ENCODE peak calls at places on chromosomes 7 and 10, in six cellular contexts. D, H, Y, W, G and N are unnamed samples.

GRCh38 chr7:106177738-106178592 is 65.9 kb upstream of the SYPL1 start:
- DNase-seq in D (no peak), H (no peak), Y (no peak), W (no peak), G (no peak), N (no peak)

GRCh38 chr7:131031100-131031868 is 296.4 kb upstream of the MKLN1 start:
- DNase-seq in D (no peak), H (no peak), Y (no peak), W (no peak), G (no peak), N (no peak)

GRCh38 chr7:38291117-38291647 is 17.7 kb upstream of the TARP start:
- DNase-seq in D (no peak), H (no peak), Y (no peak), W (no peak), G (no peak), N (no peak)

GRCh38 chr7:130222-130572 is 62.2 kb upstream of the FAM20C start:
- DNase-seq in D (no peak), H (no peak), Y (no peak), W (peak; percentile 25), G (no peak), N (no peak)

GRCh38 chr10:119871881-119872609 is 598 bp downstream of the MCMBP start:
- DNase-seq in D (no peak), H (peak; percentile 52), Y (peak; percentile 19), W (peak; percentile 49), G (peak; percentile 73), N (peak; percentile 42)

GRCh38 chr7:29484280-29484679 is 79.4 kb upstream of the PRR15 start:
- DNase-seq in D (no peak), H (no peak), Y (no peak), W (no peak), G (no peak), N (no peak)

GRCh38 chr10:130932326-130933007 is 379.1 kb downstream of the TCERG1L start:
- DNase-seq in D (no peak), H (no peak), Y (no peak), W (no peak), G (no peak), N (no peak)

GRCh38 chr10:58573144-58573543 is 60.5 kb downstream of the BICC1 start:
- DNase-seq in D (no peak), H (no peak), Y (no peak), W (no peak), G (no peak), N (no peak)

GRCh38 chr7:154482863-154483262 is 430.7 kb downstream of the DPP6 start:
- DNase-seq in D (no peak), H (no peak), Y (no peak), W (no peak), G (no peak), N (no peak)

GRCh38 chr7:154480817-154481216 is 428.6 kb downstream of the DPP6 start:
- DNase-seq in D (no peak), H (no peak), Y (no peak), W (no peak), G (no peak), N (no peak)

GRCh38 chr7:154484943-154485342 is 432.7 kb downstream of the DPP6 start:
- DNase-seq in D (no peak), H (no peak), Y (no peak), W (no peak), G (no peak), N (no peak)

GRCh38 chr7:154489897-154490296 is 437.7 kb downstream of the DPP6 start:
- DNase-seq in D (no peak), H (no peak), Y (no peak), W (no peak), G (no peak), N (no peak)

GRCh38 chr7:154484406-154484805 is 432.2 kb downstream of the DPP6 start:
- DNase-seq in D (no peak), H (no peak), Y (no peak), W (no peak), G (no peak), N (no peak)
- TF ChIP-seq CTCF in D (no peak), H (no peak), Y (no peak), W (no peak), G (no peak), N (no peak)

GRCh38 chr7:151735186-151735853 is 141.6 kb downstream of the PRKAG2 start:
- DNase-seq in D (no peak), H (no peak), Y (no peak), W (no peak), G (no peak), N (no peak)

GRCh38 chr7:151735854-151736402 is 141.0 kb downstream of the PRKAG2 start:
- DNase-seq in D (no peak), H (no peak), Y (no peak), W (no peak), G (no peak), N (no peak)

GRCh38 chr7:151732834-151733585 is 143.9 kb downstream of the PRKAG2 start:
- DNase-seq in D (no peak), H (no peak), Y (no peak), W (no peak), G (no peak), N (no peak)

GRCh38 chr7:151738925-151739324 is 138.0 kb downstream of the PRKAG2 start:
- DNase-seq in D (no peak), H (no peak), Y (no peak), W (no peak), G (no peak), N (no peak)

GRCh38 chr7:151736403-151736909 is 140.5 kb downstream of the PRKAG2 start:
- DNase-seq in D (peak; percentile 85), H (no peak), Y (peak; percentile 84), W (peak; percentile 95), G (peak; percentile 95), N (no peak)
- TF ChIP-seq CTCF in D (peak; percentile 27), H (no peak), Y (no peak), W (peak; percentile 19), G (peak; percentile 55), N (no peak)

DNA sequence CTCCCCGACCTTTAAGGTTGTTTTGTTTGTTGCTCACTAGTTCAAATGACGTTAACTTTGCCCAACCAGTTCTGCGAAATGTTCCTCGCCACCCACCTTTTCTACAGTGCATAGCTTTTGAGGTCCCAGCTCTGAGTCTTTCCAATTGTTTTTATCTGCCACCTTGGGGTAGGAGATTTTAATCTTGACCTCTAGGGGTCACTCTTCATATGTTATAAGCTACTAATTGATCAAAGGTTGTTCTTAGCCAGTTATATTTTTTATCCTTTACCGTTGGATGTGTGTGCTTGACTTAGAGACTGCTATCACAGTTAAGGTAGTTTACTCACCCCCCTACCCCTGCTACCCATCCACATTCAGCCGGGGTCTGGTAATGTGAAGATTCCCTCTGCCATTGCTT is 372.4 kb downstream of the SUGCT start:
- DNase-seq in D (no peak), H (no peak), Y (peak; percentile 6), W (peak; percentile 40), G (peak; percentile 13), N (no peak)
- TF ChIP-seq CTCF in D (no peak), H (no peak), Y (peak; percentile 12), W (no peak), G (no peak), N (no peak)

DNA sequence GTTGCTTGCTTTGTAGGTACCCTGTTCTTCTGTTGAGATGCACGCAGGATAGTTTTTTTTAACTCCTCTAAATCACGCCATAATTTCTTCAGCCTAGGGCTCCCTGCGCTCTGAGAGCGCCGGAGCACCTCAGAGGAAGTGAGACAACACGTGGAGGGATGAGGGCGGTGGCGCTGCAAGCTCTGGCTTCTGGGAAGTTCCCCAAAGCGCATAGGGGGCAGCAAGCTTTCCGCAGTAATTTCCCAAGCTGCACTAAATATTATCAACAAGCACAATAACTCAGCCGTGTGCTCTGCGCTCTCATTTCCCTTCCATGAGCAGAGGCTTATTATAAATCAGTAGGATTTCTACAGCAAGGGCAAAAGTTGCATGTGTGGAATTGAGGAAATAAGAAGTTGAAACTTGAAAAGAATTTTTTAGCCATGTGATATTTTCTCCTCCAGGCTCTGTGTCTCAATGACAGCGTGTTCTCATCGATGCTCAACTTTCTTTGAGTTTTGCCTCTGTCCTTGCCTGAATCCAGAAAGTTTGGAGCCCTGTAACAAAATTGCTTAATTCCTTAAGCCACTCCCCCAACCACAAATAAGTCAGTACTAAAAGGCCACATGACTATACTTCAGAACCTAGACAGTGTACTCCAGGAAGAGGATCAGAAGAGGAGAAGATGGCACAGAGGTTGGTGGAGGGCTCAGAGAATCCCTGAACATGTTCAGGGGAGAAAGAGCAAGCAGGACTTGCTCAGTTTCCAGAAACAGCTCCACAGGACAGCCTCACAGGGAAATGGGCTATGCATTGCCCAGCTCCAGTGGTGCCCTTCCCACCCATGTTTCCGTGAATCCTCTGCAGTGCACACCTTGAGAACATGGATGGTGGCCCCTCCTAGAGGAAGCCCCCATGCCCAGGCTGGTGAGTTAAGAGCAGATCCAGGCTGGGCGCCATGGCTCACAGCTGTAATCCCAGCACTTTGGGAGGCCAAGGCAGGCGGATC is 221.5 kb upstream of the GHITM start:
- DNase-seq in D (no peak), H (no peak), Y (peak; percentile 26), W (no peak), G (no peak), N (no peak)
- TF ChIP-seq CTCF in D (no peak), H (no peak), Y (no peak), W (no peak), G (no peak), N (no peak)

GRCh38 chr7:146090023-146090645 is 26.5 kb upstream of the CNTNAP2 start:
- DNase-seq in D (no peak), H (no peak), Y (peak; percentile 48), W (peak; percentile 54), G (peak; percentile 35), N (no peak)
- TF ChIP-seq CTCF in D (peak; percentile 43), H (no peak), Y (peak; percentile 69), W (peak; percentile 63), G (peak; percentile 69), N (no peak)

GRCh38 chr7:83005410-83005809 is 157.3 kb downstream of the PCLO start:
- DNase-seq in D (no peak), H (no peak), Y (peak; percentile 43), W (peak; percentile 3), G (peak; percentile 41), N (no peak)
- TF ChIP-seq CTCF in D (no peak), H (no peak), Y (peak; percentile 26), W (peak; percentile 10), G (peak; percentile 36), N (no peak)

GRCh38 chr10:14382531-14382930 is 51.8 kb upstream of the FRMD4A start:
- DNase-seq in D (no peak), H (no peak), Y (no peak), W (no peak), G (no peak), N (no peak)

GRCh38 chr10:14383266-14383665 is 52.5 kb upstream of the FRMD4A start:
- DNase-seq in D (no peak), H (no peak), Y (no peak), W (peak; percentile 50), G (peak; percentile 23), N (no peak)

GRCh38 chr10:14380746-14381145 is 50.0 kb upstream of the FRMD4A start:
- DNase-seq in D (no peak), H (no peak), Y (no peak), W (no peak), G (no peak), N (no peak)

GRCh38 chr10:14381475-14381874 is 50.8 kb upstream of the FRMD4A start:
- DNase-seq in D (no peak), H (no peak), Y (no peak), W (no peak), G (no peak), N (no peak)

DNA sequence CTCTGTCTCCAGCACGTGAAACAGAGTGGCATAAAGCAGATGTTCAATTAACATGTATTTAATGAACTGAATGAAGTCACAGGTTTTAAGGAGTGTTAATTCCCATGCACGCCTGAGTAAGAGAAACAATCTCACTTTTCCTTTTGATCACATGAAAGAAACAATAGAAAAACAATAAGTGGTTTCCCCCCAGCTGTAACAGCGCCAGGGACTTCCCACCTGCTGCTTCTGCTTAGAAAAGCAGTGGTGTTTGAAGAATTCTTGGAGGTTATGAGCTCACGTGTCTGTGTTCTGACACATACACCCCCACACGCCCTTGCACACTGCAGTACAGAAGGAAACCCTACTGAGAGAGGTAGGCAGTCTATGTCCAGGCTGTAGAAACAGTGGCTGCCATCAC is 51.3 kb upstream of the FRMD4A start:
- DNase-seq in D (no peak), H (no peak), Y (no peak), W (peak; percentile 28), G (peak; percentile 21), N (no peak)
- TF ChIP-seq CTCF in D (no peak), H (no peak), Y (no peak), W (no peak), G (no peak), N (no peak)